ENCODE peak calls at places on chromosome 9, in six cellular contexts. G is Ammon's horn; Q is stimulated activated CD4-positive, alpha-beta T cell treated with anti-CD3 and anti-CD28 coated beads, Interleukin-1b, Interleukin-23, amount 100 ng/mL, for 1 hour; D is SK-MEL-5; X is epithelial cell of prostate; P is NAMALWA. K is an unnamed sample.

GRCh38 chr9:82127993-82128710 is 139.6 kb downstream of the SPATA31D1 start:
- DNase-seq in X (no peak), D (no peak), P (peak), G (peak), Q (no peak), K (no peak)

GRCh38 chr9:35074141-35074540 is 1.7 kb upstream of the VCP start:
- DNase-seq in Q (no peak), G (no peak), D (no peak), X (no peak), P (no peak), K (no peak)

GRCh38 chr9:98521141-98521540 is 187.6 kb downstream of the GABBR2 start:
- DNase-seq in Q (no peak), P (no peak), X (peak), D (no peak), G (no peak), K (peak)

GRCh38 chr9:18632624-18633407 is 158.9 kb downstream of the ADAMTSL1 start:
- DNase-seq in D (peak), X (peak), P (no peak), G (no peak), Q (no peak), K (peak)

GRCh38 chr9:111527347-111527746 is 2.4 kb downstream of the ZNF483 start:
- DNase-seq in Q (no peak), X (no peak), G (no peak), P (no peak), D (no peak), K (no peak)

GRCh38 chr9:89387970-89388867 is 69.9 kb downstream of the SECISBP2 start:
- DNase-seq in P (no peak), X (peak), G (peak), D (no peak), Q (no peak), K (peak)

GRCh38 chr9:117278020-117278419 is 136.8 kb downstream of the ASTN2 start:
- DNase-seq in P (no peak), D (no peak), Q (no peak), X (no peak), G (no peak), K (no peak)

GRCh38 chr9:20351715-20352114 is 270.6 kb downstream of the MLLT3 start:
- DNase-seq in Q (no peak), P (no peak), D (no peak), X (no peak), G (no peak), K (no peak)

GRCh38 chr9:101485873-101486692 is 47.6 kb upstream of the RNF20 start:
- DNase-seq in D (no peak), X (no peak), G (peak), Q (no peak), P (no peak), K (no peak)

K was measured in BJ.